ENCODE peak calls at places on chromosome 14, in six cellular contexts. One of them, this sample, is unnamed.

GRCh38 chr14:51552768-51553426 is 98.8 kb upstream of the FRMD6 start:
- DNase-seq in AG10803: no peak
- DNase-seq in choroid plexus epithelial cell: no peak
- DNase-seq in HCT116: no peak
- DNase-seq in BJ: no peak
- DNase-seq in gastrocnemius medialis: peak
- DNase-seq in this sample: peak

GRCh38 chr14:86363047-86363446 is 833.1 kb downstream of the FLRT2 start:
- DNase-seq in HCT116: no peak
- DNase-seq in gastrocnemius medialis: no peak
- DNase-seq in choroid plexus epithelial cell: no peak
- DNase-seq in AG10803: no peak
- DNase-seq in BJ: no peak
- DNase-seq in this sample: no peak

GRCh38 chr14:63524537-63525155 is 18.5 kb downstream of the PPP2R5E start:
- DNase-seq in HCT116: no peak
- DNase-seq in gastrocnemius medialis: no peak
- DNase-seq in BJ: no peak
- DNase-seq in choroid plexus epithelial cell: no peak
- DNase-seq in AG10803: no peak
- DNase-seq in this sample: no peak

GRCh38 chr14:55976219-55976618 is 142.0 kb upstream of the PELI2 start:
- DNase-seq in choroid plexus epithelial cell: no peak
- DNase-seq in BJ: no peak
- DNase-seq in gastrocnemius medialis: no peak
- DNase-seq in HCT116: peak
- DNase-seq in AG10803: no peak
- DNase-seq in this sample: peak

GRCh38 chr14:64729386-64730060 is 25.3 kb downstream of the PLEKHG3 start:
- DNase-seq in choroid plexus epithelial cell: no peak
- DNase-seq in HCT116: no peak
- DNase-seq in AG10803: no peak
- DNase-seq in BJ: no peak
- DNase-seq in gastrocnemius medialis: no peak
- DNase-seq in this sample: no peak

GRCh38 chr14:74516451-74517155 is 23.0 kb downstream of the ISCA2 start:
- DNase-seq in gastrocnemius medialis: no peak
- DNase-seq in HCT116: no peak
- DNase-seq in choroid plexus epithelial cell: peak
- DNase-seq in BJ: no peak
- DNase-seq in AG10803: peak
- DNase-seq in this sample: no peak

GRCh38 chr14:92461891-92462290 is 51.7 kb upstream of the RIN3 start:
- DNase-seq in choroid plexus epithelial cell: no peak
- DNase-seq in AG10803: no peak
- DNase-seq in gastrocnemius medialis: no peak
- DNase-seq in HCT116: no peak
- DNase-seq in BJ: no peak
- DNase-seq in this sample: no peak

GRCh38 chr14:56002876-56003625 is 115.2 kb upstream of the PELI2 start:
- DNase-seq in AG10803: no peak
- DNase-seq in choroid plexus epithelial cell: no peak
- DNase-seq in BJ: no peak
- DNase-seq in HCT116: no peak
- DNase-seq in gastrocnemius medialis: no peak
- DNase-seq in this sample: no peak

GRCh38 chr14:64950889-64951288 is 8.3 kb upstream of the GPX2 start:
- DNase-seq in BJ: no peak
- DNase-seq in choroid plexus epithelial cell: no peak
- DNase-seq in AG10803: no peak
- DNase-seq in gastrocnemius medialis: peak
- DNase-seq in HCT116: no peak
- DNase-seq in this sample: no peak

GRCh38 chr14:31505411-31505810 is 17.6 kb upstream of the GPR33 start:
- DNase-seq in HCT116: no peak
- DNase-seq in AG10803: peak
- DNase-seq in choroid plexus epithelial cell: peak
- DNase-seq in BJ: peak
- DNase-seq in gastrocnemius medialis: no peak
- DNase-seq in this sample: no peak

GRCh38 chr14:76710093-76711010 is 50.9 kb upstream of the VASH1 start:
- DNase-seq in BJ: peak
- DNase-seq in HCT116: peak
- DNase-seq in gastrocnemius medialis: no peak
- DNase-seq in choroid plexus epithelial cell: peak
- DNase-seq in AG10803: peak
- DNase-seq in this sample: peak

GRCh38 chr14:26917086-26917485 is 319.3 kb upstream of the NOVA1 start:
- DNase-seq in BJ: no peak
- DNase-seq in gastrocnemius medialis: peak
- DNase-seq in choroid plexus epithelial cell: peak
- DNase-seq in HCT116: no peak
- DNase-seq in AG10803: peak
- DNase-seq in this sample: no peak
- TF ChIP-seq CTCF in BJ: peak
- TF ChIP-seq CTCF in gastrocnemius medialis: no peak
- TF ChIP-seq CTCF in choroid plexus epithelial cell: peak
- TF ChIP-seq CTCF in HCT116: no peak
- TF ChIP-seq CTCF in AG10803: peak
- TF ChIP-seq CTCF in this sample: peak

GRCh38 chr14:52706286-52706685 is 714 bp upstream of the PSMC6 start:
- DNase-seq in HCT116: no peak
- DNase-seq in AG10803: no peak
- DNase-seq in BJ: no peak
- DNase-seq in gastrocnemius medialis: no peak
- DNase-seq in choroid plexus epithelial cell: peak
- DNase-seq in this sample: no peak
- H3K4me3 ChIP-seq in HCT116: peak
- H3K4me3 ChIP-seq in AG10803: peak
- H3K4me3 ChIP-seq in BJ: peak
- H3K4me3 ChIP-seq in gastrocnemius medialis: peak
- H3K4me3 ChIP-seq in choroid plexus epithelial cell: peak
- H3K4me3 ChIP-seq in this sample: peak

GRCh38 chr14:22865424-22866215 is 5.9 kb upstream of the LRP10 start:
- DNase-seq in choroid plexus epithelial cell: no peak
- DNase-seq in HCT116: no peak
- DNase-seq in BJ: no peak
- DNase-seq in gastrocnemius medialis: no peak
- DNase-seq in AG10803: no peak
- DNase-seq in this sample: no peak
- TF ChIP-seq CTCF in choroid plexus epithelial cell: peak
- TF ChIP-seq CTCF in HCT116: no peak
- TF ChIP-seq CTCF in BJ: no peak
- TF ChIP-seq CTCF in gastrocnemius medialis: no peak
- TF ChIP-seq CTCF in AG10803: peak
- TF ChIP-seq CTCF in this sample: no peak

GRCh38 chr14:91400696-91401095 is 16.9 kb downstream of the CCDC88C start:
- DNase-seq in gastrocnemius medialis: no peak
- DNase-seq in AG10803: no peak
- DNase-seq in HCT116: no peak
- DNase-seq in BJ: no peak
- DNase-seq in choroid plexus epithelial cell: peak
- DNase-seq in this sample: no peak
- H3K4me3 ChIP-seq in gastrocnemius medialis: no peak
- H3K4me3 ChIP-seq in AG10803: no peak
- H3K4me3 ChIP-seq in HCT116: no peak
- H3K4me3 ChIP-seq in BJ: no peak
- H3K4me3 ChIP-seq in choroid plexus epithelial cell: no peak
- H3K4me3 ChIP-seq in this sample: no peak

DNA sequence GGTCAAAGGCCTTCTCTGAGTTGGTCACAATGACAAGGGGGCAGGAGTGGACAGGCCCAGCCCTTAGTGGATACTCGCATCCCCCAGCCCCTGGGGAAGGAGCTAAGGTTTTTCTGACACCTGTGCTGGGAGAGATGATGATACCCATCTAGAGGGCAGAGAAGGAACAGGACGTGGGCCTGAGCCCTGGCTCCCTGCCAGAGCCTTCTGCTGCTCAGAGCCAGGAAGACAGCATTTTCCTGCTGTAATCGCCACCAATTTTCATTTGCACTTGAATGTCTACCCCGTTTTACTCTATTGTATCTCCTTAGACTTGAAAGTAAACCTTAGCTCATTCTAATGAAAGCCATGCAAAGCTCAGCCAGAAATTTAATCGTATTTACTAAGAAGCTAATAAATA is 17.8 kb upstream of the TRAF3 start:
- DNase-seq in gastrocnemius medialis: no peak
- DNase-seq in AG10803: no peak
- DNase-seq in HCT116: no peak
- DNase-seq in choroid plexus epithelial cell: no peak
- DNase-seq in BJ: no peak
- DNase-seq in this sample: peak
- TF ChIP-seq CTCF in gastrocnemius medialis: no peak
- TF ChIP-seq CTCF in AG10803: no peak
- TF ChIP-seq CTCF in HCT116: no peak
- TF ChIP-seq CTCF in choroid plexus epithelial cell: no peak
- TF ChIP-seq CTCF in BJ: no peak
- TF ChIP-seq CTCF in this sample: peak

DNA sequence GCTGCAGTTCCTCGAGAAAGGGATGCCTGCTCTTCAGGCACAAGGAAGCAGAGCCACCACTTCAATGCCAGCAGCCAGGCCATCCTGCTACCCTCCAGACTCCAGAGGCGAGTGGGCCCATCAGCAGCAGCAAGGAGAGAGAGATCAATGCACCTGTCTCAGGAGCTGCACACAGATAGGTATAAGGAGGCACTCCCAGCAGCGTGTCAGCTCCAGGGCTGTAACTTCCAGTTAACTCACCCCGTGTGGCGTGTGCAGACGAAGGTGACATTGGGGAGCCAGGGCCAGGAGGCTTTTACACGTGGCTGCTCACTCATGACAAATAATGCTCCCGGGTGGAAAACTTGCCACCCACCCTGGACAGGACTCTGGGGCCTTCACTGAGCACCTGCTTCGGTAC is 24.2 kb downstream of the GALNT16 start:
- DNase-seq in HCT116: no peak
- DNase-seq in choroid plexus epithelial cell: no peak
- DNase-seq in AG10803: no peak
- DNase-seq in gastrocnemius medialis: no peak
- DNase-seq in BJ: no peak
- DNase-seq in this sample: no peak
- H3K4me3 ChIP-seq in HCT116: no peak
- H3K4me3 ChIP-seq in choroid plexus epithelial cell: no peak
- H3K4me3 ChIP-seq in AG10803: no peak
- H3K4me3 ChIP-seq in gastrocnemius medialis: no peak
- H3K4me3 ChIP-seq in BJ: no peak
- H3K4me3 ChIP-seq in this sample: no peak

DNA sequence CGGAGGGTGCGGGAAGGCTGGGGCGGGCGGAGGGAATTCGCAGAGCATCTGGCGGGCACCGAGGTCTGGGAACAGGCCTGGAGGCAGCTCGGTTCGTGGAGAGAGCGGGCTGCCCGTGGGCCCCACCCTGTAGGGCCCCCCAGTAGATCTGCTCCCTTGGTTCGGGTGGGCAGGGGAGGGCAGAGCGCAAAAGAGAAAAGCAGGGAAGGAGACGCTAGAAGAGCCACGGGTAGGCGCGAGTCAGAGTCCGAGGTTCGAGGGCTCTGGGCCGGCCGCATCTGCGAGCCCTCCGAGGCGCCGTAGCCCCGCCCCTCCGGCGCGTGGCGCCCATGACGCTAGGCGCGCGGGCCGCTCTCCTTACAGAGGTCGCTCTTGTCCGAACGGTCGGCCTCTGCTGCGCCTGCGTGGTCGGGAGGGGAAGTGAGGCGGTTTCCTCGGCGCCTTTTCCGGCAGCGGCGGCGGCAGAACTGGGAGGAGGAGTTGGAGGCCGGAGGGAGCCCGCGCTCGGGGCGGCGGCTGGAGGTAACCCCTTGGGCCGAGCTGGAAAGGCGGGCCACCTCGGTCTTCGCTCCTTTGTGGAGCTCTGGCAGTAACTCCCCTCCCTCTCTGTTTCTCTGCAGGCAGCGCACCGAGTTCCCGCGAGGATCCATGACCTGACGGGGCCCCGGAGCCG is at the start of gene ARF6:
- DNase-seq in gastrocnemius medialis: peak
- DNase-seq in AG10803: peak
- DNase-seq in BJ: peak
- DNase-seq in choroid plexus epithelial cell: peak
- DNase-seq in HCT116: peak
- DNase-seq in this sample: peak
- TF ChIP-seq CTCF in gastrocnemius medialis: no peak
- TF ChIP-seq CTCF in AG10803: no peak
- TF ChIP-seq CTCF in BJ: no peak
- TF ChIP-seq CTCF in choroid plexus epithelial cell: no peak
- TF ChIP-seq CTCF in HCT116: no peak
- TF ChIP-seq CTCF in this sample: peak

DNA sequence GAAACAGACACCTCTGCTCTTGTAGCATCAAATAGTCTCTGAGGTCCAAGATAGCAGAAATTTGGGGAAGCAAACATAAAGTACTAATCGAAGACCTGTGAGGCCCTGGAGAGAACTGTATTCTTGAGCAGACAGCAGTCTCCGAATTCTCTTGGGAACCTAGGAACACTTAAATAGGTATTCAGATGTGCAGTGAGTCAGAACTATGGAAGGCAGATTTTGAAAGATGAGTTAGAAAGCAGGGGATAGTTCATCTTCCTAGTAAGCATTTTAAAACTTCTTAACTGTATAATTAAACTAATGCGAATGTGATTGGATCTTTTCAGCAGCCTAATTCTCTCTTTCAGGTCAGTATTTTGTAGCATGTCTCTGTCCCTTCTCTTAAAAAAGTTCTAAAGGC is 30.6 kb downstream of the NAA30 start:
- DNase-seq in gastrocnemius medialis: no peak
- DNase-seq in AG10803: peak
- DNase-seq in HCT116: no peak
- DNase-seq in choroid plexus epithelial cell: peak
- DNase-seq in BJ: no peak
- DNase-seq in this sample: no peak
- H3K4me3 ChIP-seq in gastrocnemius medialis: no peak
- H3K4me3 ChIP-seq in AG10803: no peak
- H3K4me3 ChIP-seq in HCT116: no peak
- H3K4me3 ChIP-seq in choroid plexus epithelial cell: no peak
- H3K4me3 ChIP-seq in BJ: no peak
- H3K4me3 ChIP-seq in this sample: no peak